ENCODE peak calls at places on chromosomes 7 and 10, in four cellular contexts. H is dorsolateral prefrontal cortex, O is thoracic aorta, V is right lobe of liver. F is an unnamed sample.

GRCh38 chr7:70530191-70530590 is 601.8 kb upstream of the GALNT17 start:
- DNase-seq in O (no peak), V (no peak), H (no peak), F (no peak)

GRCh38 chr7:2145835-2146580 is 86.7 kb downstream of the MAD1L1 start:
- DNase-seq in V (no peak), O (no peak), H (no peak), F (no peak)

GRCh38 chr7:70533614-70534013 is 598.3 kb upstream of the GALNT17 start:
- DNase-seq in H (peak; percentile 8), V (no peak), O (no peak), F (no peak)

GRCh38 chr10:70558871-70559810 is 43.4 kb downstream of the PRF1 start:
- DNase-seq in V (no peak), O (peak; percentile 19), H (no peak), F (no peak)

GRCh38 chr10:74006269-74006668 is 8.4 kb downstream of the VCL start:
- DNase-seq in H (no peak), V (no peak), O (no peak), F (no peak)

GRCh38 chr7:142319970-142320369 is 62.1 kb upstream of the PRSS58 start:
- DNase-seq in O (no peak), V (no peak), H (no peak), F (no peak)

GRCh38 chr7:23759556-23760391 is 49.8 kb downstream of the STK31 start:
- DNase-seq in V (no peak), O (no peak), H (no peak), F (no peak)

GRCh38 chr7:135709508-135709907 is 18.5 kb downstream of the SLC13A4 start:
- DNase-seq in H (no peak), O (no peak), V (no peak), F (no peak)

GRCh38 chr7:155951554-155952158 is 139.4 kb upstream of the SHH start:
- DNase-seq in V (peak; percentile 92), H (no peak), O (no peak), F (no peak)

GRCh38 chr10:30752481-30752881 is 122.9 kb upstream of the LYZL2 start:
- DNase-seq in H (no peak), O (no peak), V (no peak), F (no peak)

GRCh38 chr7:15571303-15571878 is 9.6 kb upstream of the AGMO start:
- DNase-seq in O (no peak), V (no peak), H (no peak), F (no peak)

GRCh38 chr10:11535376-11535959 is 76.0 kb downstream of the USP6NL start:
- DNase-seq in V (no peak), H (no peak), O (no peak), F (no peak)

GRCh38 chr7:131459256-131459655 is 97.2 kb downstream of the PODXL start:
- DNase-seq in H (no peak), V (no peak), O (no peak), F (no peak)

GRCh38 chr10:51109821-51110533 is 35.7 kb downstream of the PRKG1 start:
- DNase-seq in H (no peak), V (no peak), O (no peak), F (no peak)

GRCh38 chr7:75687246-75688088 is 51.3 kb downstream of the HIP1 start:
- DNase-seq in O (no peak), H (no peak), V (peak; percentile 16), F (no peak)

GRCh38 chr10:6052247-6053221 is 9.6 kb downstream of the IL2RA start:
- DNase-seq in O (no peak), V (no peak), H (no peak), F (peak; percentile 14)

GRCh38 chr7:128403676-128404075 is 6.1 kb downstream of the IMPDH1 start:
- DNase-seq in H (no peak), V (no peak), O (no peak), F (no peak)

GRCh38 chr10:63094405-63094804 is 38.7 kb upstream of the NRBF2 start:
- DNase-seq in V (no peak), O (no peak), H (no peak), F (no peak)

GRCh38 chr10:58334817-58335305 is at the start of gene UBE2D1:
- DNase-seq in V (peak; percentile 95), H (peak; percentile 93), O (peak; percentile 53), F (peak; percentile 78)

GRCh38 chr10:131022981-131023380 is 288.5 kb downstream of the TCERG1L start:
- DNase-seq in H (no peak), O (no peak), V (no peak), F (peak; percentile 72)

GRCh38 chr10:62554632-62555199 is 180.5 kb downstream of the ZNF365 start:
- DNase-seq in O (no peak), H (no peak), V (no peak), F (no peak)

GRCh38 chr10:36489181-36489927 is 636.0 kb upstream of the ANKRD30A start:
- DNase-seq in V (no peak), H (no peak), O (no peak), F (no peak)

GRCh38 chr7:33463131-33463530 is 333.8 kb downstream of the BBS9 start:
- DNase-seq in H (no peak), O (no peak), V (no peak), F (no peak)

GRCh38 chr7:5631185-5631584 is 150.3 kb downstream of the RNF216 start:
- DNase-seq in V (no peak), O (no peak), H (no peak), F (no peak)

GRCh38 chr7:97307521-97308108 is 190.1 kb downstream of the SDHAF3 start:
- DNase-seq in H (no peak), O (no peak), V (no peak), F (no peak)

GRCh38 chr7:158125091-158125490 is 462.5 kb downstream of the PTPRN2 start:
- DNase-seq in V (no peak), H (no peak), O (no peak), F (peak; percentile 58)

GRCh38 chr10:110429301-110429700 is 68.4 kb upstream of the DUSP5 start:
- DNase-seq in V (no peak), O (no peak), H (no peak), F (peak; percentile 46)

GRCh38 chr10:70660722-70661121 is 11.6 kb upstream of the ADAMTS14 start:
- DNase-seq in O (no peak), V (peak; percentile 12), H (no peak), F (peak; percentile 25)

GRCh38 chr7:68371985-68372384 is 1226.3 kb upstream of the AUTS2 start:
- DNase-seq in O (no peak), H (no peak), V (no peak), F (no peak)

GRCh38 chr10:91980319-91980718 is 56.7 kb downstream of the BTAF1 start:
- DNase-seq in O (no peak), V (no peak), H (peak; percentile 12), F (no peak)

GRCh38 chr10:73522263-73522662 is 26.4 kb upstream of the PPP3CB start:
- DNase-seq in H (no peak), O (no peak), V (no peak), F (no peak)

GRCh38 chr10:19869370-19869769 is 53.1 kb downstream of the PLXDC2 start:
- DNase-seq in O (no peak), H (no peak), V (no peak), F (no peak)

GRCh38 chr7:148865283-148865682 is 18.8 kb downstream of the EZH2 start:
- DNase-seq in O (no peak), H (no peak), V (no peak), F (no peak)

GRCh38 chr7:148866362-148866761 is 17.7 kb downstream of the EZH2 start:
- DNase-seq in H (no peak), V (no peak), O (no peak), F (no peak)

GRCh38 chr7:148863324-148863723 is 20.8 kb downstream of the EZH2 start:
- DNase-seq in H (no peak), V (no peak), O (no peak), F (no peak)

GRCh38 chr7:148858489-148858888 is 25.6 kb downstream of the EZH2 start:
- DNase-seq in V (no peak), H (no peak), O (no peak), F (no peak)

DNA sequence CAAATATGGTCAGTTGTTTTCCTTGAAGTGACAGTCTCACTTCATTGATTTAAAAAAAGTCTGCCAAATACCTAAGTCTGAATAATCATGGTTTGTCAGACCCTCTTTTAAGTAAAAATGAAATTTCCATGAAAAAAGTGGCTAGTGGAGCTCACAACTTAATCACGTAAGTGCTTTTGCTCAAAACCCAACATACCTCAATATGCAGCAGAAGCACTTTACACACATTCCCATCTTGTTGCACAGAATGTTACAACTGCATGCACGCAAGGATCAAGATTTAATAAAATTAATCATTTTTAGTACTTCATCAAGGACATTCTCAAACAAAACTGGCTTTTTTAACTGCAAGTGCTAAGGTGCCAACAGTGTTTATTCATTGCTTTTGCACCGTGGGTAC is 21.6 kb downstream of the EZH2 start:
- DNase-seq in O (no peak), H (no peak), V (no peak), F (no peak)
- H3K4me3 ChIP-seq in O (no peak overlapping the region), H (no peak overlapping the region), V (no peak overlapping the region), F (no peak overlapping the region)

GRCh38 chr7:121351682-121352081 is 22.9 kb downstream of the WNT16 start:
- DNase-seq in O (no peak), V (no peak), H (no peak), F (no peak)
- TF ChIP-seq CTCF in O (peak; percentile 14), V (no peak), H (no peak), F (no peak)

GRCh38 chr10:100825946-100826660 is 80.7 kb downstream of the PAX2 start:
- DNase-seq in H (no peak), O (no peak), V (peak; percentile 24), F (no peak)

GRCh38 chr10:100825325-100825875 is 80.0 kb downstream of the PAX2 start:
- DNase-seq in H (no peak), O (no peak), V (no peak), F (no peak)

GRCh38 chr10:100827819-100828743 is 82.7 kb downstream of the PAX2 start:
- DNase-seq in V (no peak), O (no peak), H (peak; percentile 21), F (no peak)

GRCh38 chr10:100826983-100827818 is 81.8 kb downstream of the PAX2 start:
- DNase-seq in H (peak; percentile 11), V (peak; percentile 38), O (no peak), F (no peak)

DNA sequence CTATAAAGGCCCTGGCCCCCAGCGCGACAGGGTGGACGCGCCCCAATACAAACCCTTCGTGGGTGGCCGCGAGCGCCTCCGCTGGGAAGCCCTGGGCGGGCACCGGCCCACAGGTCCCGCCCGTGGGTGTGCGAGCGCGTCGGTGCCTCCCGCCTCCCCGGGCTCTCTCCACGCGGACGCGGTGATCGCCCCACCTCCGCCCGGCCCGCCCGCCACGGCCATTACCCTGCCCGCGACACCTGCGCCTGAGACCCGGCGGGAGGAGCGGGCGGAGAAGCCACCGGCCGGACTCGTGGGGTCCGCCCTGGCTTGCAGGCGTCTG is 81.2 kb downstream of the PAX2 start:
- DNase-seq in H (no peak), O (no peak), V (peak; percentile 37), F (no peak)
- H3K4me3 ChIP-seq in H (peak overlapping the region; percentile 20), O (peak overlapping the region; percentile 72), V (no peak overlapping the region), F (no peak overlapping the region)

DNA sequence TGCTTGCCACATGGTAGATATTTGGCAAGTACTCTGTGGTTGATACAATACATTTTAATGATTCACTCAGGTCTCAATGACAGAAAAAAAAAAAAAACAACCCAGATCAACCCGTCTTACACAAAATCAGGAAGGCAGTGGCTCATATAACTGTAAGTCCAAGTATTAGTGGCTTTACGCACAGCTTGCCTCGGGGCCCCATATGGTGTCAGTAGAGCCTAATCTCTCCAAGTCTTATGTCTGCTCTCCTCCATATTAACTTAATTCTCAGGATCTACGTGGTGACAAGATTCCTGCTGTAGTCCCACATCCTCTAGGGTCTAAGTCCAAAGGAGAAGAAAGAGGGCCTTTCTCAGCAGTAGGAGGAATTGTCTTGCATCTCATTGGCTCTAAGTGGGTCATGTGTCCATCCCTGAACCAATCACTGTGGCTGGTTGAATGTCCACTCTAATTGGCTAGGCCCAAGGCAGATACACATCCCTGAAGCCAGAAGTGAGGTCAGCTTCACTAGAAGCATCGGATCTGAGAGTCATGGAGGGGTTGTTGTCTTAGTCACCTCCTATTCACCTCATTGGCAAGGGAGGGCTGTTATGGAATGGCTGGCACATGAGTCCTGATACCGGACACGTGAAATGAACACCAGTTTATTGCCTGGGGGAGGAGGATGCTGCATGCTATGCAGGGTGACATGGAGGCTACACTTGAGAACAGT is 20.4 kb upstream of the PLPP4 start:
- DNase-seq in O (no peak), V (no peak), H (no peak), F (no peak)
- TF ChIP-seq CTCF in O (no peak), V (no peak), H (peak; percentile 24), F (no peak)